ENCODE peak calls at places on chromosomes 7 and 10, in four cellular contexts. R, J, N and A are unnamed samples.
A peak's percentile ranks its signal among the peaks of the same experiment; 100 is the strongest.

GRCh38 chr7:2814186-2814530 is 29.9 kb downstream of the GNA12 start:
- DNase-seq in R (no peak), J (no peak), N (no peak), A (no peak)

GRCh38 chr10:114024876-114025609 is 18.6 kb upstream of the ADRB1 start:
- DNase-seq in R (no peak), J (no peak), N (no peak), A (no peak)

GRCh38 chr7:128257458-128257857 is 16.4 kb downstream of the LEP start:
- DNase-seq in R (no peak), J (no peak), N (no peak), A (no peak)

GRCh38 chr7:18874875-18875274 is 242.6 kb downstream of the TWIST1 start:
- DNase-seq in R (no peak), J (no peak), N (no peak), A (no peak)

GRCh38 chr7:150451833-150452431 is 1.5 kb downstream of the GIMAP8 start:
- DNase-seq in R (no peak), J (no peak), N (no peak), A (no peak)

GRCh38 chr7:94295805-94296204 is 98.9 kb upstream of the COL1A2 start:
- DNase-seq in R (no peak), J (peak; percentile 63), N (no peak), A (no peak)

GRCh38 chr10:65570143-65571010 is 1355.5 kb upstream of the LRRTM3 start:
- DNase-seq in R (peak; percentile 63), J (peak; percentile 89), N (peak; percentile 42), A (peak; percentile 47)

GRCh38 chr10:90087197-90088007 is 386.0 kb downstream of the KIF20B start:
- DNase-seq in R (no peak), J (peak; percentile 87), N (no peak), A (no peak)

GRCh38 chr10:92970301-92971070 is 90.1 kb upstream of the CYP26C1 start:
- DNase-seq in R (no peak), J (no peak), N (no peak), A (no peak)

GRCh38 chr10:78913219-78914059 is 155.3 kb upstream of the ZMIZ1 start:
- DNase-seq in R (no peak), J (no peak), N (no peak), A (no peak)

GRCh38 chr10:78181381-78182055 is 147.9 kb downstream of the RPS24 start:
- DNase-seq in R (no peak), J (no peak), N (no peak), A (no peak)

GRCh38 chr7:136256491-136256890 is 279.3 kb upstream of the MTPN start:
- DNase-seq in R (no peak), J (no peak), N (no peak), A (no peak)

GRCh38 chr10:106401161-106401560 is 763.3 kb downstream of the SORCS1 start:
- DNase-seq in R (no peak), J (peak; percentile 63), N (no peak), A (no peak)

GRCh38 chr7:23377134-23377533 is 78.0 kb downstream of the MALSU1 start:
- DNase-seq in R (no peak), J (peak; percentile 43), N (no peak), A (no peak)

GRCh38 chr7:30556854-30557644 is 37.6 kb upstream of the GARS1 start:
- DNase-seq in R (peak; percentile 91), J (peak; percentile 49), N (no peak), A (no peak)

GRCh38 chr7:30301751-30302150 is 17.4 kb downstream of the ZNRF2 start:
- DNase-seq in R (no peak), J (no peak), N (no peak), A (no peak)

GRCh38 chr10:78952686-78953085 is 116.1 kb upstream of the ZMIZ1 start:
- DNase-seq in R (no peak), J (no peak), N (no peak), A (peak; percentile 72)

GRCh38 chr10:106182542-106182941 is 982.0 kb downstream of the SORCS1 start:
- DNase-seq in R (no peak), J (no peak), N (no peak), A (no peak)

GRCh38 chr10:124994573-124995473 is 52.9 kb downstream of the ZRANB1 start:
- DNase-seq in R (peak; percentile 57), J (no peak), N (peak; percentile 25), A (no peak)

GRCh38 chr7:97116308-97116707 is 1.2 kb upstream of the SDHAF3 start:
- DNase-seq in R (no peak), J (no peak), N (no peak), A (no peak)

GRCh38 chr7:158815471-158816128 is 13.7 kb downstream of the ESYT2 start:
- DNase-seq in R (no peak), J (no peak), N (no peak), A (no peak)

DNA sequence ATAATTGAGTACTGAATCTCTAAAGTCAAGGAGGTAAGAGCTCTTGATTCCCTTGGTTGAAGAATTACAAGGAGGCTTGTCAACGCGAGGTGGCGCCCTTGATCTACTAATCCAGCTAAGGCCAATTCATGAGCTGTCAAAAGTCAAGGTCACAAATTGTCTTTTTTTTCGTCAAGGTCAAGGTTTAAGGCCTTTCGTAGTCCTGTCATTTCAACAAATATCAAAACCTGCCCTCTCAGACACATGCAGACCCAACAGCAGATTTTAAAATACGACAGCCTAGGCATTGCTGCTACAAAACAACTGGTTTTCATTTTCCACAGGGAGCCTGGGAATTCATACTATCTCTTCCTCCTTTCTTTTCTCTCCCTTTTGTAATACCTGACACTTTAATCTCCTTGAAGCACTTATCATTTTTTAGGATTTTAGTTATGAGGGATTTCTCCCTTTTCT is 3.6 kb downstream of the HOXA13 start:
- DNase-seq in R (peak; percentile 94), J (peak; percentile 89), N (peak; percentile 81), A (no peak)
- H3K27me3 ChIP-seq in R (peaks cover 96% of the 10 kb centered on the region), J (no peaks in the 10 kb centered on the region), N (peaks cover 3% of the 10 kb centered on the region), A (peaks cover 97% of the 10 kb centered on the region)

GRCh38 chr10:74854610-74855009 is 28.2 kb downstream of the KAT6B start:
- DNase-seq in R (no peak), J (no peak), N (no peak), A (no peak)

GRCh38 chr10:74856940-74857339 is 30.5 kb downstream of the KAT6B start:
- DNase-seq in R (no peak), J (no peak), N (no peak), A (no peak)

GRCh38 chr10:74857586-74857985 is 31.2 kb downstream of the KAT6B start:
- DNase-seq in R (no peak), J (no peak), N (no peak), A (no peak)

GRCh38 chr10:74855439-74855838 is 29.0 kb downstream of the KAT6B start:
- DNase-seq in R (no peak), J (no peak), N (no peak), A (no peak)

DNA sequence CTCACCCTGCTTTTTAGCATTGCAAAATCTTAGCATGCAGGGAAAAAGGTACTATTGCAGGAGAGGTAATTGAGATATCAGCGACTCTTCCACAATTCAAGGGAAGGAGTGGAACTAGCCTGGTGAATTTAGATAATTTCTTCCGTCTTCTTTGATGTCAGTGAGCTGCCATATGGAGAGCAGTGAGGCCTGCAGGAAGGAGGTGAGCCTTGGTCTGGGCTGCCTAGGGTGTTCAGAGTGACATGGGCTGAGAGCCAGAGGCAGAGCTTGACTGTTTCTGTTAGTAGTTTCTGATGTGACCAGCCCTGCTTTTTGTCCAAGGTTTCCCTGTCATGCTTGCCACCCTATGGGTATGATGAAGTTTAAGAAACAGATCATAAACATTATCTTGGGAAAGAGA is 28.6 kb downstream of the KAT6B start:
- DNase-seq in R (peak; percentile 65), J (no peak), N (no peak), A (peak; percentile 50)
- H3K4me1 ChIP-seq in R (peaks cover 50% of the 10 kb centered on the region), J (no peaks in the 10 kb centered on the region), N (peaks cover 21% of the 10 kb centered on the region), A (peaks cover 57% of the 10 kb centered on the region)

GRCh38 chr7:498678-499641 is 20.7 kb downstream of the PDGFA start:
- DNase-seq in R (no peak), J (no peak), N (no peak), A (peak; percentile 41)

GRCh38 chr7:495761-496321 is 23.8 kb downstream of the PDGFA start:
- DNase-seq in R (no peak), J (no peak), N (no peak), A (no peak)

GRCh38 chr7:496528-497295 is 22.9 kb downstream of the PDGFA start:
- DNase-seq in R (no peak), J (no peak), N (no peak), A (peak; percentile 40)

GRCh38 chr7:497946-498655 is 21.5 kb downstream of the PDGFA start:
- DNase-seq in R (no peak), J (no peak), N (no peak), A (peak; percentile 29)

GRCh38 chr7:497346-497745 is 22.3 kb downstream of the PDGFA start:
- DNase-seq in R (no peak), J (no peak), N (no peak), A (peak; percentile 19)
- H3K27me3 ChIP-seq in R (no peaks in the 10 kb centered on the region), J (no peaks in the 10 kb centered on the region), N (no peaks in the 10 kb centered on the region), A (no peaks in the 10 kb centered on the region)

GRCh38 chr7:604038-604883 is 84.6 kb upstream of the PDGFA start:
- DNase-seq in R (peak; percentile 90), J (no peak), N (peak; percentile 77), A (peak; percentile 88)

GRCh38 chr7:603152-603941 is 83.7 kb upstream of the PDGFA start:
- DNase-seq in R (no peak), J (no peak), N (no peak), A (no peak)

GRCh38 chr7:600935-601334 is 81.3 kb upstream of the PDGFA start:
- DNase-seq in R (no peak), J (no peak), N (no peak), A (no peak)

GRCh38 chr7:601573-602340 is 82.1 kb upstream of the PDGFA start:
- DNase-seq in R (peak; percentile 70), J (no peak), N (peak; percentile 46), A (no peak)

DNA sequence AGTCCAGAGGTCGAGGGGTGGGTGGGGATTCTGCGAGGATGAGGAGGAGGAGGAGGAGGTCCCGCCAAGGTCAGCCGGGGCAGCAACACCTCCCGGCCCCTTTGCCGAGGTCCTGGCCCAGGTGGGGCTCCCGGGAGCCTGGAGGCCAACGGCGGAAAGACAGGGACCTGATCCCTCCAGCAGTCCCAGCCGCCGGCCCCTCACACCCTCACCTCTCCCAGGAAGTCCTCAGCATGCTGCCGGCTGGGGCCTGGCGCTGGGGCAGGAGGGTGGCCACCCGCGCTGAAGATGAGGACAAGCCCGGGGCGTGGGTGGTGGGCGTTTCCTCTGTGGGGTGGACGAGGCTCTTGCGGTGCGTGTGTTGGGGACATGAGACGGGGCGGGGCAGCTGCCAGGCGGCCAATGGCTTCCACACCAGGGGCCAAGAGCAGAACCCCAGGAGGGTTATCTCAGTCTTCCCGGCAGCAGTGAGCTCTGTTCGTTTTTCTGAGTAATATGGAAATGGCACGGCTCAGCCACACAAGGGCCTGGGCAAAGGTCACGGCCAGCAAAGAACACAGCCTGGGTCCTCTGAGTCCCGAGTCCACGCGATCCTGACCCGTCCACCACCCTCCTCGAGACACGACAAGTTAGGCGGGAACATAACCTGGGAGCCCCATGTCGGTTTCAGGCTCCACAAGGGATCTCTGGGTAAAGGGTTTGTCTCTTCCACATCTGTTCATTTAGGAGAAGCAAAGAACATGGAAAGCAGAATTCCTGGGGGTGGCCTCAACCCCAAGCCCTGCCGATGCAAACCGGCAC is 82.9 kb upstream of the PDGFA start:
- DNase-seq in R (no peak), J (no peak), N (no peak), A (peak; percentile 69)
- H3K4me1 ChIP-seq in R (peaks cover 19% of the 10 kb centered on the region), J (no peaks in the 10 kb centered on the region), N (no peaks in the 10 kb centered on the region), A (peaks cover 40% of the 10 kb centered on the region)